ENCODE peak calls at places on chromosomes 5 and 9, in six cellular contexts. B is trophoblast cell, Q is H9, S is neuronal stem cell, R is H1, V is mesenchymal stem cell. W is an unnamed sample.

GRCh38 chr5:170701321-170701720 is 82.2 kb upstream of the GABRP start:
- DNase-seq in R (no peak), S (peak; percentile 31), B (no peak), V (no peak), Q (no peak), W (no peak)

GRCh38 chr5:72656331-72656730 is 149.1 kb upstream of the ZNF366 start:
- DNase-seq in R (no peak), B (no peak), S (no peak), V (no peak), Q (no peak), W (no peak)

GRCh38 chr5:131256507-131256823 is 7.4 kb upstream of the CDC42SE2 start:
- DNase-seq in Q (no peak), B (no peak), S (no peak), V (no peak), R (no peak), W (no peak)

GRCh38 chr9:96166981-96167380 is 135.0 kb downstream of the HSD17B3 start:
- DNase-seq in Q (no peak), V (no peak), R (no peak), S (no peak), B (no peak), W (no peak)

GRCh38 chr9:120402741-120403542 is 177.0 kb downstream of the CDK5RAP2 start:
- DNase-seq in V (peak; percentile 92), R (no peak), Q (no peak), S (no peak), B (peak; percentile 15), W (peak; percentile 98)

GRCh38 chr9:16367605-16368424 is 502.7 kb downstream of the BNC2 start:
- DNase-seq in R (no peak), S (no peak), V (peak; percentile 35), Q (peak; percentile 17), B (peak; percentile 91), W (peak; percentile 80)

GRCh38 chr5:149268928-149269557 is 2.6 kb upstream of the AFAP1L1 start:
- DNase-seq in S (peak; percentile 31), V (peak; percentile 66), B (no peak), R (no peak), Q (no peak), W (peak; percentile 61)

GRCh38 chr5:9698125-9698848 is 68.1 kb upstream of the TAS2R1 start:
- DNase-seq in R (no peak), Q (no peak), S (no peak), V (peak; percentile 67), B (peak; percentile 51), W (peak; percentile 71)

GRCh38 chr5:68320094-68320986 is 104.8 kb downstream of the PIK3R1 start:
- DNase-seq in V (peak; percentile 50), R (no peak), Q (no peak), B (no peak), S (no peak), W (no peak)

GRCh38 chr5:178234121-178234752 is 1.6 kb upstream of the PHYKPL start:
- DNase-seq in R (no peak), Q (no peak), S (no peak), V (no peak), B (no peak), W (no peak)

GRCh38 chr5:160467555-160468418 is 46.1 kb downstream of the PTTG1 start:
- DNase-seq in R (peak; percentile 63), V (peak; percentile 51), Q (peak; percentile 60), S (no peak), B (peak; percentile 11), W (peak; percentile 87)

GRCh38 chr5:54673523-54674225 is 156.1 kb downstream of the SNX18 start:
- DNase-seq in S (no peak), R (no peak), V (peak; percentile 44), Q (no peak), B (no peak), W (peak; percentile 36)

GRCh38 chr9:110555971-110556370 is 23.6 kb downstream of the SVEP1 start:
- DNase-seq in V (peak; percentile 90), B (no peak), S (no peak), Q (no peak), R (no peak), W (peak; percentile 88)

GRCh38 chr9:21983509-21983908 is 10.7 kb downstream of the CDKN2A start:
- DNase-seq in R (no peak), S (no peak), Q (no peak), B (no peak), V (no peak), W (no peak)

GRCh38 chr5:59177644-59178043 is 594.8 kb downstream of the RAB3C start:
- DNase-seq in B (no peak), S (no peak), Q (no peak), V (no peak), R (no peak), W (no peak)

GRCh38 chr5:95759634-95760033 is 28.5 kb downstream of the RHOBTB3 start:
- DNase-seq in S (no peak), Q (no peak), R (no peak), V (peak; percentile 83), B (no peak), W (peak; percentile 64)

GRCh38 chr5:80959768-80960442 is at the start of gene RASGRF2:
- DNase-seq in B (peak; percentile 88), V (peak; percentile 78), S (peak; percentile 49), R (peak; percentile 72), Q (peak; percentile 66), W (peak; percentile 44)
- H3K9ac ChIP-seq in B (peak within 1 kb of the TSS; percentile 93), V (no peak within 1 kb of the TSS), S (peak within 1 kb of the TSS; percentile 64), R (peak within 1 kb of the TSS; percentile 55), Q (peak within 1 kb of the TSS; percentile 66), W (peak within 1 kb of the TSS; percentile 84)

GRCh38 chr9:40925149-40925548 is 203.3 kb downstream of the FOXD4L6 start:
- DNase-seq in R (peak; percentile 31), B (no peak), V (no peak), Q (no peak), S (no peak), W (no peak)

GRCh38 chr9:40928803-40929487 is 199.5 kb downstream of the FOXD4L6 start:
- DNase-seq in B (no peak), R (peak; percentile 29), V (no peak), Q (no peak), S (no peak), W (no peak)

GRCh38 chr9:40927260-40927631 is 201.2 kb downstream of the FOXD4L6 start:
- DNase-seq in R (peak; percentile 23), S (no peak), B (no peak), V (no peak), Q (no peak), W (no peak)

GRCh38 chr9:40926404-40927259 is 201.8 kb downstream of the FOXD4L6 start:
- DNase-seq in R (peak; percentile 2), B (no peak), V (no peak), Q (no peak), S (no peak), W (no peak)

DNA sequence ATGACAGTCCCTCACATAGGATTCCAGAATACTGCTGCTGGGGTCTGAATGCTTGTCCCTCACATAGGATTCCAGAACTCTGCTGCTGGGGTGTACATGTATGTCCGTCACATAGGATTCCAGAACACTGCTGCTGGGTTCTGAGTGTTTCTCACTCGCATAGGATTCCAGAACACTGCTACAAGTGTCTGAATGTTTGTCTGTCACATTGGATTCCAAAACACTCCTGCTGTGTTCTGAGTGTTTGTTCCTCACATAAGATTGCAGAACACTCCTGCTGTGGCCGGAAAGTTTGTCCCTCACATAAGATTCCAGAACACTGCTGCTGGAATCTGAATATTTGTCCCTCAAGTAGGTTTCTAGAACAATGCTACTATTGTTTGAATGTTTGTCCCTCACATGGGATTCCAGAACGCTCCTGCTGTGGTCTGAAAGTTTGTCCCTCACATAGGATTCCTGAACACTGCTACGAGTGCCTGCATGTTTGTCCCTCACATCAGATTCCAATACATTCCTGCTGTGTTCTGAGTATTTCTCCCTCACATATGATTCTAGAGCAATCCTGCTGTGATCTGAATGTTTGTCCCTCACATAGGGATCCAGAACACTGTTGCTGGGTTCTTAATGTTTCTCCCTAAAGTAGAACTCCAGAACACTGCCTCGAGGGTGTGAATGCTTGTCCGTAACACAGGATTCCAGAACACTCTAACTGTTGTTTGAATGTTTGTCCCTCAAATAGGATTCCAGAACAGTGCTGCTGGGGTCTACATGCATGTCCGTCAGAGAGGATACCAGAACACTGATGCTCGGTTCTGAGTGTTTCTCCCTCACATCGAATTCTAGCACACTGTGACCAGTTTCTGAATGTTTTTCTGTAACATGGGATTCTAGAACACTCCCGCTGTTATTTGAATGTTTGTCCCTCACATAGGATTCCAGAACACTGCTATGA is 200.4 kb downstream of the FOXD4L6 start:
- DNase-seq in B (no peak), Q (no peak), R (peak; percentile 27), V (no peak), S (no peak), W (no peak)
- H3K9me3 ChIP-seq in B (peaks cover 21% of the 10 kb centered on the region), Q (peaks cover 81% of the 10 kb centered on the region), R (peaks cover 80% of the 10 kb centered on the region), V (peaks cover 76% of the 10 kb centered on the region), S (peaks cover 44% of the 10 kb centered on the region), W (peaks cover 58% of the 10 kb centered on the region)

GRCh38 chr5:115842089-115842881 is 550 bp downstream of the AP3S1 start:
- DNase-seq in B (peak; percentile 54), V (peak; percentile 84), Q (no peak), S (no peak), R (peak; percentile 87), W (no peak)

GRCh38 chr5:115840825-115841224 is 540 bp downstream of the ATG12 start:
- DNase-seq in S (no peak), V (peak; percentile 25), Q (no peak), R (no peak), B (no peak), W (no peak)

GRCh38 chr5:115842952-115843351 is 1.2 kb downstream of the AP3S1 start:
- DNase-seq in V (no peak), R (no peak), B (no peak), S (no peak), Q (no peak), W (no peak)

GRCh38 chr5:115843444-115844130 is 1.9 kb downstream of the AP3S1 start:
- DNase-seq in S (no peak), Q (no peak), V (no peak), B (no peak), R (no peak), W (no peak)

DNA sequence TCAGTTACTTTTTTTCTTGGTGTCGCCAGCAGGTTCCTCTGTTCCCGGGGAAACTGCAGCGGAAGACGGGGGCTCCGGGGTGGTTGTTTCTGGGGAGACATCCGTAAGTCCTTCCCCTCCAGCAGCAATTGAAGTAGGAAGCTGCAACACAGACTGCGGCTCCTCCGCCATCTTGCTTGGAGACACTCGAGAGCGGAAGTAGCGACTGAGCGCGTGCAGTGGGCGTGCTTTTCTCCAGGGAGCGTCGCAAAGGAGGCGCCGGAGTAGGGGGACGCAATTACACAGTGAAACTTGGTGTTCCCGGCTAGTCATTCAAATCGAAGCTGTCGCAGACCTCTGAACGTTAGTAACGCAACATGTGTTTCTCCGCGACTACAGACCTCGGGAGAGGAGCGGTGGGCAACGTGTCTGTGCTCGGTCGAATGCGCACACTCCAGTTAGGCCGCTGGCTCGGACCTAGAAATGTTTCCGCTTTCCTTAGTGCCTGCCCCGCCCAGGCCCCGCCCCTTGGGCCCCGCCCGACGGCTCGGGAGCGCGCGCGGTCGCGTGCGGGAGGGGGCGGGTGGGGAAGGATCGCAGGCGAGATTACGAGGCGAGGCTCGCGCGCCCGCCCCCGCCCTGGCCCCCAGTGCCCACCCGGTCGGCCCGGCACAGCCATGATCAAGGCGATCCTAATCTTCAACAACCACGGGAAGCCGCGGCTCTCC is at the start of the genes AP3S1 and ATG12:
- DNase-seq in R (peak; percentile 92), B (peak; percentile 89), Q (peak; percentile 91), V (peak; percentile 96), S (peak; percentile 89), W (peak; percentile 91)
- H2BK5ac ChIP-seq in R (peak within 1 kb of the TSS; percentile 98), B (peak within 1 kb of the TSS; percentile 77), Q (no peak within 1 kb of the TSS), V (peak within 1 kb of the TSS; percentile 94), S (no peak within 1 kb of the TSS), W (peak within 1 kb of the TSS; percentile 98)

DNA sequence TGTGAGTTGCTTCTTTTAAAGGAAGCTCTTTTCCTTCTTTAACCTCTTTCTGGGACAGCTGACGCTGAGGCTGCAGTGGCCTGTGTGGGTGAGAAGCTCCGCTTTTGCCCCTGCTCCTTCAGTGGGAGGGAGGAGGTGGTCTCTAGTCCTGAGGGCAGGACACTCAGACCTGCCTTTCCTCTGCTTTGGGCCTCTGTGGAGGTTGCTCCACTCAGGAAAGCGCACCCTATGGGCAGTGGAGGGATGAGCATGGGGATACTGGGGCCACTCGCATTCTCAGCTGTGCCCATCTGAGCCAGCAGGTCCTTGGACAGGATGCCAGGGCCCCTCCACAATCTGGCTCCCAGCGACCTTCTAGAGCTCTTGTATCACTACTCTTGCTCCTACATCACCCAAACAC is 111.5 kb downstream of the NSG2 start:
- DNase-seq in S (no peak), B (no peak), R (no peak), Q (no peak), V (no peak), W (no peak)
- H3K9ac ChIP-seq in S (no peak overlapping the region), B (no peak overlapping the region), R (no peak overlapping the region), Q (no peak overlapping the region), V (no peak overlapping the region), W (no peak overlapping the region)

W was measured in IMR-90.